ENCODE peak calls at places on chromosome 17, in nine cellular contexts. Z is HCT116, D is transverse colon, L is upper lobe of left lung, M is A549, G is heart left ventricle, N is vagina, S is IMR-90, A is endothelial cell of umbilical vein. X is an unnamed sample.

GRCh38 chr17:17771498-17772201 is 65.1 kb downstream of the SREBF1 start:
- DNase-seq in Z (no peak), D (no peak), L (no peak), M (no peak), G (no peak), N (no peak), S (no peak), A (no peak), X (no peak)

GRCh38 chr17:1645207-1646171 is at the start of gene SCARF1:
- DNase-seq in Z (no peak), D (no peak), L (peak; percentile 73), M (no peak), G (peak; percentile 81), N (peak; percentile 85), S (no peak), A (peak; percentile 88), X (no peak)

GRCh38 chr17:78933959-78934568 is 8.9 kb upstream of the TIMP2 start:
- DNase-seq in Z (no peak), D (peak; percentile 90), L (peak; percentile 81), M (peak; percentile 94), G (peak; percentile 96), N (peak; percentile 99), S (peak; percentile 100), A (peak; percentile 96), X (peak; percentile 99)

GRCh38 chr17:75639771-75640555 is 6.7 kb downstream of the SMIM5 start:
- DNase-seq in Z (no peak), D (peak; percentile 80), L (peak; percentile 73), M (no peak), G (no peak), N (no peak), S (no peak), A (no peak), X (no peak)

GRCh38 chr17:74923538-74924249 is 379 bp upstream of the OTOP2 start:
- DNase-seq in Z (no peak), D (peak; percentile 78), L (peak; percentile 73), M (peak; percentile 64), G (peak; percentile 65), N (no peak), S (peak; percentile 27), A (peak; percentile 39), X (peak; percentile 63)

GRCh38 chr17:32120086-32120485 is 22.2 kb upstream of the RHOT1 start:
- DNase-seq in Z (no peak), D (no peak), L (no peak), M (no peak), G (no peak), N (no peak), S (no peak), A (no peak), X (no peak)

GRCh38 chr17:6231465-6231864 is 161.3 kb downstream of the WSCD1 start:
- DNase-seq in Z (no peak), D (no peak), L (no peak), M (no peak), G (no peak), N (no peak), S (no peak), A (no peak), X (no peak)

GRCh38 chr17:71735893-71736292 is 384.9 kb upstream of the SOX9 start:
- DNase-seq in Z (no peak), D (no peak), L (no peak), M (no peak), G (no peak), N (no peak), S (no peak), A (no peak), X (no peak)

GRCh38 chr17:40168262-40168832 is 8.9 kb upstream of the RAPGEFL1 start:
- DNase-seq in Z (peak; percentile 28), D (no peak), L (peak; percentile 45), M (peak; percentile 77), G (no peak), N (no peak), S (peak; percentile 69), A (peak; percentile 65), X (no peak)

GRCh38 chr17:17236295-17237025 is 508 bp downstream of the FLCN start:
- DNase-seq in Z (no peak), D (peak; percentile 34), L (peak; percentile 59), M (peak; percentile 36), G (no peak), N (no peak), S (peak; percentile 31), A (peak; percentile 23), X (no peak)

GRCh38 chr17:48618366-48618896 is 3.3 kb upstream of the HOXB8 start:
- DNase-seq in Z (peak; percentile 74), D (peak; percentile 94), L (peak; percentile 87), M (peak; percentile 86), G (peak; percentile 80), N (no peak), S (peak; percentile 79), A (peak; percentile 83), X (peak; percentile 83)

GRCh38 chr17:47184671-47185070 is 4.4 kb downstream of the CDC27 start:
- DNase-seq in Z (no peak), D (no peak), L (no peak), M (no peak), G (no peak), N (no peak), S (no peak), A (no peak), X (no peak)

GRCh38 chr17:4316648-4317047 is 49.8 kb downstream of the UBE2G1 start:
- DNase-seq in Z (no peak), D (no peak), L (no peak), M (no peak), G (no peak), N (no peak), S (no peak), A (no peak), X (no peak)

GRCh38 chr17:35129154-35129972 is 7.9 kb downstream of the FNDC8 start:
- DNase-seq in Z (no peak), D (no peak), L (no peak), M (no peak), G (no peak), N (no peak), S (peak; percentile 32), A (no peak), X (no peak)

DNA sequence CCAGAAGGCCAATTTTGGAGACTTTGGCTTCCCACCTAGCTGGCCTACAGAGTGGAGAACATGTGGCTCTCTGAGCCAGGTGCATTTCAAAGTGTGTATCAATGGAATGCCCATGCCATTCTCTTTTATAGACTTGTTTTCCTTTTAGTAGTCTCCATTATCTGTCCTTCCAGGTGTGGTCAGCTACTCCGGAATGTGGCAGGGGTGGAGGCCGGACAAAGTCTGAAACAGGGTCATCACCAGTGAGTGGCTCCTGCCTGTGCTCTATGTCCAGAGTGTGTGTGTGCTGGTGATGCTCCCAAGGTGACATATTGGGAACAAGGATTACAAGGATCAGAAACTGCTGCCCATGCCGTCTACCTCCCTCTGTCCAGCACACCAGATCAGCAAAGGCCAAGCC is 3.8 kb upstream of the TMEM220 start:
- DNase-seq in Z (no peak), D (peak; percentile 73), L (no peak), M (no peak), G (no peak), N (peak; percentile 83), S (no peak), A (no peak), X (no peak)
- H3K4me1 ChIP-seq in Z (no peaks in the 10 kb centered on the region), D (peaks cover 52% of the 10 kb centered on the region), L (peaks cover 19% of the 10 kb centered on the region), M (peaks cover 27% of the 10 kb centered on the region), G (no peaks in the 10 kb centered on the region), N (peaks cover 23% of the 10 kb centered on the region), S (no peaks in the 10 kb centered on the region), A (peaks cover 6% of the 10 kb centered on the region), X (peaks cover 2% of the 10 kb centered on the region)

DNA sequence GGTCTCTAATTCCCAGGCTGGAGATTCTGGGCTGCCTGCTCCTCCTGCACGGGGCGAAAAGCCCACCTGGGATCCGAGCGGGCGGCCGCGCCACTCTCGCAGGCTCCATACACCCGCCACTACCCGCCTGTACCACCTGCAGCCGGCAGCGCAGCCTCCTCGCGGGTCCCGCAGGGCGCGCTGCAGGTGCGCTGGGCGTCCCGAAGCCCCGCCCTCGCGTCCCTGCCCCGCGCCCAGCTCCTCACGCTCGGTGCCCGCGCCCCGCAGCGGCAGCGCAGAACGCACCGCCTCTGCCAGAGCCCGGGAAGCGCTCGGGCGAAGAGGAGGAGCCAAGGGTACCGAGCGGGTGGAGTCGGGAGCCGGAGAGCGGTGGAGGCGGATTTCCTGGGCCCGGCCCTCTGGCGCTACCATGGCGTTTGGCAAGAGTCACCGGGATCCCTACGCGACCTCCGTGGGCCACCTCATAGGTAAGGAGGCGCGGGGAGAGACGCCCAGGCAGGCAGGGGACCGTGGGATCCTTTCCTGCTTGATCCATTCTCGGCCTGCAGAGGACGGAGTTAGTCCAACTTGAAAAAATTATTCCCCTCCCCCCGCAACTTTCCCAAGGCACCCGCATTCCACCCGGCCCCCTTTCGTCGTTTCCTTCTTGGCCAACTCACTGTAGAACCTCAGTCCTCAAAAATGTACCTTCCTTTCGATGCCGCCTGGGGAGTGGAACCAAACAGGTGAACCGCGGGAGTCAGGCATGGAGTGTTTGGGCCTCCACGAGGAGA is at the start of gene TOM1L1:
- DNase-seq in Z (peak; percentile 86), D (peak; percentile 89), L (peak; percentile 85), M (peak; percentile 85), G (peak; percentile 74), N (no peak), S (peak; percentile 46), A (no peak), X (peak; percentile 48)
- TF ChIP-seq CTCF in Z (no peak), D (peak; percentile 3), L (no peak), M (no peak), G (peak; percentile 14), N (no peak), S (peak; percentile 5), A (no peak), X (no peak)

DNA sequence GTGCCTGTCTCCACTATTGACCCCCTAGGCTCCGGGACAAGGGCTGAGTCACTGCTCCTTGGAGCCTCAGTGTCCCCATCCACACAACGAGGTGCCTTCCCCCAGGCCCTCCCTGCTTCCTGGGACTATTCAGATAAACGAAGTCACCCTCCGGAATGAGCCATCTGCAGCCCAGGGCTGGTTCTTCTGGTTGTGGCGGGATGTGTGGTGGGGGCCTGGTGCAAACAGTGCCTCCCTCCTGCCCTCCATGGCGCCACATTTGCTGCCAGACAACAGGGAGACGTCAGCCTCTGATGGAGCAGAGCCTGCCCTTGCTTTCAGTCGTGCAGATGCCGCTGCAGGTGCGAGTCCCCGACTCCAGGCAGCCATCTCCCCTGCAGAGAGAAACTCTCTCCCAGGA is 5.1 kb upstream of the KRT16 start:
- DNase-seq in Z (no peak), D (no peak), L (no peak), M (no peak), G (no peak), N (no peak), S (no peak), A (no peak), X (no peak)
- TF ChIP-seq POLR2A in Z (no peak), D (no peak), L (no peak), M (no peak), G (no peak), N (no peak), S (no peak), A (no peak), X (no peak)

DNA sequence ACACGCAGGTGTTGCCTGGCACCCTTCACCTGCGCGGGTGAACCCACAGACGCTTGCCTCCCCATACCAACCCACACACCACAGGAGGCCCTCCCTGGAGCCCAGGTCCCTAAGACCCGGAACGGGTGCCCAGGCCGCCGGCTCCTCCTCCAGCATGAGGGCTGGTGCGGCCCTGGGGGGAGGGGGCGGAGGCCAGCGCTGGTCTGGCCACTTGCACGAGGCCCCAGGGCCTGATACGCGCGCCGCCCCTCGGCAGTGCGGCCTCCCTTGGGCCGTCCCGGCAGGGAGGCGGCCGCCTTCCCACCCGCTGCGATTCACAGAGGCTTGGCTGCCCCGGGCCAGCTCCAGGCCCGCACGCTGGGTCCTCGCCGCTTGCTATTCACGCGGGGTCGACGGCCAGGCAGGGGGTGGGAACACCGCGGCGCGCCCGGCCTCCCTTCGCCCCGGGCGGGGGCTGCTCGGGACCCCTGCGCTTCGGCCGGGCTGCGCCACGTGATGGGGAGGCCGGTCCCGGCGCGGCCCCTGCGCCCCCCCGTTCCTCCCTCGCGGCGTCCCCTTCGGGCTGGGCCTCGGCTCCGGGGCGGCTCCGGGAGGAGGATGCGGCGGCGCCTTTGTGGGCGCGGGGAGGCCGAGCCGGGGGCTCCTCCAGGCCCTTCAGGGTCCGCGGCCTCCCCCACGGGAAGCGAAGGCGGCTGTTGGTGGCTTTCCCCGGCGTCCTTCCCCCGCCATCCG is 683 bp downstream of the FASN start:
- DNase-seq in Z (no peak), D (peak; percentile 48), L (no peak), M (peak; percentile 66), G (no peak), N (no peak), S (peak; percentile 64), A (peak; percentile 47), X (peak; percentile 37)
- H3K4me1 ChIP-seq in Z (peaks cover 21% of the 10 kb centered on the region), D (peaks cover 40% of the 10 kb centered on the region), L (peaks cover 72% of the 10 kb centered on the region), M (peaks cover 49% of the 10 kb centered on the region), G (no peaks in the 10 kb centered on the region), N (peaks cover 54% of the 10 kb centered on the region), S (peaks cover 13% of the 10 kb centered on the region), A (peaks cover 20% of the 10 kb centered on the region), X (peaks cover 8% of the 10 kb centered on the region)

X was measured in ovary.